ENCODE peak calls at places on chromosome 3, in nine cellular contexts. D, V, E, U, Z, H, W, P and A are unnamed samples.

GRCh38 chr3:177589921-177590336 is 392.6 kb upstream of the TBL1XR1 start:
- DNase-seq in D (peak; percentile 71), E (no peak), Z (peak; percentile 17), U (peak; percentile 16), P (peak; percentile 96), H (peak; percentile 62), V (peak; percentile 91), W (peak; percentile 60), A (peak; percentile 80)

GRCh38 chr3:148379763-148380162 is 317.9 kb upstream of the AGTR1 start:
- DNase-seq in U (peak; percentile 18), P (peak; percentile 64), E (peak; percentile 27), D (peak; percentile 65), Z (peak; percentile 85), H (peak; percentile 65), W (peak; percentile 60), V (peak; percentile 80), A (peak; percentile 74)

GRCh38 chr3:46501702-46502101 is 3.9 kb downstream of the RTP3 start:
- DNase-seq in W (no peak), V (no peak), H (no peak), U (no peak), Z (no peak), E (peak; percentile 13), D (no peak), P (no peak), A (no peak)

GRCh38 chr3:114904633-114905032 is 242.5 kb downstream of the ZBTB20 start:
- DNase-seq in W (no peak), E (no peak), U (no peak), H (no peak), D (no peak), V (no peak), P (no peak), Z (no peak), A (no peak)

GRCh38 chr3:169668081-169668956 is 4.8 kb upstream of the MECOM start:
- DNase-seq in E (no peak), P (peak; percentile 47), H (peak; percentile 37), W (peak; percentile 62), D (no peak), Z (peak; percentile 68), U (peak; percentile 68), V (peak; percentile 42), A (peak; percentile 75)

GRCh38 chr3:48273594-48274211 is 32.8 kb downstream of the ZNF589 start:
- DNase-seq in Z (peak; percentile 89), U (peak; percentile 85), V (peak; percentile 70), P (peak; percentile 83), D (peak; percentile 56), E (peak; percentile 76), H (peak; percentile 57), W (peak; percentile 81), A (peak; percentile 79)

GRCh38 chr3:141091416-141091815 is 40.3 kb downstream of the SPSB4 start:
- DNase-seq in W (no peak), Z (no peak), E (no peak), D (no peak), U (peak; percentile 75), P (no peak), H (no peak), V (no peak), A (no peak)

GRCh38 chr3:71063768-71064287 is 519.7 kb downstream of the FOXP1 start:
- DNase-seq in P (peak; percentile 46), E (no peak), W (peak; percentile 35), Z (peak; percentile 45), H (peak; percentile 65), D (no peak), V (peak; percentile 54), U (peak; percentile 53), A (peak; percentile 72)

GRCh38 chr3:105401691-105402149 is 35.0 kb downstream of the ALCAM start:
- DNase-seq in V (peak; percentile 31), E (no peak), W (no peak), P (peak; percentile 80), Z (no peak), D (peak; percentile 53), U (no peak), H (no peak), A (no peak)

GRCh38 chr3:118782755-118783202 is 251.9 kb downstream of the IGSF11 start:
- DNase-seq in Z (no peak), H (no peak), P (peak; percentile 45), U (no peak), E (no peak), D (peak; percentile 34), V (no peak), W (no peak), A (no peak)

GRCh38 chr3:183782576-183782975 is 42.8 kb downstream of the MAP6D1 start:
- DNase-seq in V (no peak), D (no peak), E (no peak), U (no peak), P (peak; percentile 18), W (no peak), Z (no peak), H (no peak), A (no peak)

GRCh38 chr3:18122264-18122663 is 302.9 kb downstream of the SATB1 start:
- DNase-seq in P (no peak), U (no peak), Z (no peak), V (peak; percentile 6), H (no peak), D (no peak), W (no peak), E (no peak), A (no peak)

GRCh38 chr3:187223799-187224198 is 26.5 kb downstream of the RTP1 start:
- DNase-seq in D (no peak), P (peak; percentile 71), E (peak; percentile 18), U (no peak), H (peak; percentile 78), V (peak; percentile 23), Z (no peak), W (peak; percentile 34), A (no peak)

GRCh38 chr3:117252208-117252607 is 542.6 kb downstream of the TUSC7 start:
- DNase-seq in P (peak; percentile 55), H (no peak), W (peak; percentile 10), E (no peak), V (peak; percentile 52), U (no peak), Z (no peak), D (no peak), A (no peak)

GRCh38 chr3:45313743-45314403 is 74.5 kb upstream of the LARS2 start:
- DNase-seq in H (no peak), V (no peak), D (no peak), Z (no peak), E (no peak), W (no peak), U (no peak), P (no peak), A (no peak)

GRCh38 chr3:146222204-146223046 is 28.5 kb downstream of the PLSCR4 start:
- DNase-seq in D (peak; percentile 69), W (peak; percentile 54), H (no peak), U (no peak), E (no peak), Z (peak; percentile 52), P (peak; percentile 73), V (no peak), A (no peak)

GRCh38 chr3:53668872-53669271 is 174.5 kb downstream of the CACNA1D start:
- DNase-seq in E (peak; percentile 12), W (no peak), D (peak; percentile 10), P (peak; percentile 16), U (no peak), Z (peak; percentile 53), V (peak; percentile 52), H (no peak), A (peak; percentile 30)

GRCh38 chr3:53674582-53674981 is 171.6 kb downstream of the CHDH start:
- DNase-seq in U (peak; percentile 27), H (no peak), W (no peak), P (no peak), V (no peak), Z (no peak), D (no peak), E (no peak), A (no peak)

GRCh38 chr3:53672987-53673386 is 173.2 kb downstream of the CHDH start:
- DNase-seq in W (peak; percentile 42), Z (no peak), P (no peak), H (no peak), V (no peak), D (no peak), E (no peak), U (no peak), A (no peak)

GRCh38 chr3:53675022-53675697 is 171.1 kb downstream of the CHDH start:
- DNase-seq in H (no peak), Z (no peak), W (no peak), U (peak; percentile 31), D (no peak), V (no peak), E (no peak), P (no peak), A (no peak)

GRCh38 chr3:53671192-53672021 is 174.8 kb downstream of the CHDH start:
- DNase-seq in H (no peak), U (peak; percentile 56), W (no peak), P (no peak), V (no peak), E (no peak), D (no peak), Z (no peak), A (no peak)
- TF ChIP-seq EZH2phosphoT487 in H (no peak), U (no peak), W (no peak), P (no peak), V (no peak), E (no peak), D (no peak), Z (no peak), A (no peak)

DNA sequence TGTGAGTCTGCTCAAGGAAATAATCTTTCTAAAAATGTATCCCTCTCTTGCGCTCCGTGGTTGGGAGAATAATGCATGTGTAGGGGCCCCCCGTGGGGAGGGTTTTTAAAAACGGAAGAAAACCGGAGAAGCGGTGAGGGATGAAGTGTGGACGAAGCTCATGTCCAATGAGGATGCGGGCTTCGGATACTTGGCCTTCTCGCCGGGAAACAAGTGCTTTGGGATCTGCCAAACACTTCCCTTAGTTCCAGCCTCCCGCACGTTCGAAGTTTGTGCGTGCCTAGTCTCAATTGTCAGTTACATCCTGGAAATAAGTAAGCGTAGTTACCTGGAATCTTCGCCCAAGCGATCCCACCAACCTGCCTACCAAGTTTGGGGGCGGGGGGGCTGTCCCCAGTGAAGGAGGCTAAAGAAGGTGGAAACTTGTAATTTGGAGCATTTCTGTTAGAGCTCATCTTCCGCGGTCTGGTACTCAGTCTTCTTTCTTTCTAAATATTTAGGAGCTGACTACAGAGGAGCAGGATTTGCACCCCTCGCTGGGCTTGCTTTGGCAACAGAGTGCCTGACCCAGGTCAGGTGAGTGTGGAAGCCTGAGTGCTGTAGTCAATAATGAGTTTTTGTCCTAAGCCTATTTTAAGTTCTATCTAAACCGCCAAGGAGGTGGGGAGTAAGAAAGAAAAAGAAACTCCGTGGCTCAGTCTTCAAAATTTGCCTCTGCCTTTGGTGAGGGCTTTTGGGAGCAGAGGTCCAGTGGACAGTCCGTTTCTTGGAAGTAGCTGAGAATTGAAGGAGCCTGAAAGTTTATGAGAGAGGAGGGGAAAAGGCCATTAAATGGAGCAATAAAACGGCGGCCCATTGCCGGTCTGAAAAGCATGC is 1.0 kb downstream of the ITPR1 start:
- DNase-seq in V (peak; percentile 59), Z (peak; percentile 68), P (peak; percentile 37), H (no peak), U (peak; percentile 42), D (no peak), W (peak; percentile 34), E (peak; percentile 43), A (peak; percentile 38)
- TF ChIP-seq EZH2phosphoT487 in V (no peak), Z (no peak), P (no peak), H (no peak), U (no peak), D (no peak), W (no peak), E (no peak), A (peak; percentile 10)

GRCh38 chr3:50254577-50255250 is 14.2 kb upstream of the SEMA3B start:
- DNase-seq in E (no peak), U (no peak), V (peak; percentile 65), H (no peak), P (no peak), W (no peak), Z (peak; percentile 60), D (no peak), A (no peak)
- TF ChIP-seq EZH2phosphoT487 in E (no peak), U (no peak), V (no peak), H (no peak), P (no peak), W (no peak), Z (no peak), D (no peak), A (no peak)

GRCh38 chr3:27797773-27798172 is 75.7 kb upstream of the EOMES start:
- DNase-seq in Z (no peak), D (no peak), U (no peak), H (no peak), V (no peak), W (no peak), E (no peak), P (no peak), A (no peak)
- TF ChIP-seq EZH2phosphoT487 in Z (no peak), D (no peak), U (no peak), H (no peak), V (no peak), W (no peak), E (no peak), P (no peak), A (no peak)